ENCODE peak calls at places on chromosomes 4 and X, in five cellular contexts. K is GM23248, E is fibroblast of lung, A is astrocyte, G is IMR-90. Z is an unnamed sample.

GRCh38 chr4:38243385-38244053 is 283.3 kb downstream of the PTTG2 start:
- DNase-seq in A (peak; percentile 3), G (peak; percentile 1), E (peak; percentile 40), K (no peak), Z (no peak)

GRCh38 chrX:140439455-140439854 is 65.4 kb downstream of the SOX3 start:
- DNase-seq in A (peak; percentile 10), G (no peak), K (peak; percentile 21), E (no peak), Z (peak; percentile 92)

GRCh38 chrX:123682182-123682581 is 50.7 kb downstream of the THOC2 start:
- DNase-seq in E (no peak), K (no peak), A (no peak), G (no peak), Z (no peak)

GRCh38 chrX:46294234-46294633 is 251.0 kb downstream of the ZNF674 start:
- DNase-seq in A (peak; percentile 78), K (peak; percentile 35), G (no peak), E (no peak), Z (no peak)

GRCh38 chrX:132022115-132022862 is 813 bp upstream of the STK26 start:
- DNase-seq in E (peak; percentile 10), K (peak; percentile 8), G (no peak), A (no peak), Z (no peak)

GRCh38 chr4:157045507-157046127 is 30.3 kb upstream of the GLRB start:
- DNase-seq in A (peak; percentile 63), K (peak; percentile 77), G (peak; percentile 80), E (peak; percentile 84), Z (peak; percentile 54)

GRCh38 chr4:47071863-47072441 is 40.6 kb downstream of the GABRB1 start:
- DNase-seq in K (peak; percentile 3), A (peak; percentile 86), E (peak; percentile 86), G (peak; percentile 86), Z (no peak)

GRCh38 chr4:19300213-19300612 is 951.5 kb upstream of the SLIT2 start:
- DNase-seq in G (peak; percentile 73), A (peak; percentile 61), K (peak; percentile 71), E (peak; percentile 35), Z (no peak)

GRCh38 chr4:110615366-110616161 is 7.3 kb downstream of the PITX2 start:
- DNase-seq in E (no peak), G (no peak), K (no peak), A (no peak), Z (peak; percentile 91)

GRCh38 chr4:110613710-110614109 is 9.2 kb downstream of the PITX2 start:
- DNase-seq in G (no peak), K (no peak), E (no peak), A (no peak), Z (peak; percentile 66)

GRCh38 chr4:110616162-110617062 is 6.5 kb downstream of the PITX2 start:
- DNase-seq in G (no peak), A (no peak), E (no peak), K (no peak), Z (peak; percentile 79)

GRCh38 chr4:110614173-110614948 is 8.5 kb downstream of the PITX2 start:
- DNase-seq in G (no peak), K (no peak), E (no peak), A (no peak), Z (peak; percentile 97)

DNA sequence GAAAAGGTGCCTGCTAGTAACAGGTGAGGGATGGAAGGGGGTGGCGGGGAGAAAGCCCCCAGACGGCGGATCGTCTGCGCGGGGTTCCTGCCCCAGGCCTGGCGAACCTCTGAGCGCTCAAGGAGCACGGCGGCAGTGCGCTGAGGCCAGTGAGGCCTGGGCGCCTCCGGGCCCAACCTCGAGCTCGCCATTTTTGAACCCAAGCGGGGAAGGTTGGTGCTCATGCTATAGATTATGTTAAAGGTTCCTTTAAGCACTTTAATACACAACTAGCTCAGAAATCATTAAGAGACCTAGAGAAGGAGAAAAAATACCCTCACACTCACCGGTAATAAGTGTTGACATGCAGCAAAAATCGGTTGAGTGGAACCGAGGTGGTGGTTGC is 7.9 kb downstream of the PITX2 start:
- DNase-seq in E (no peak), G (no peak), K (no peak), A (no peak), Z (peak; percentile 75)
- H3K4me3 ChIP-seq in E (no peak overlapping the region), G (no peak overlapping the region), K (no peak overlapping the region), A (no peak overlapping the region), Z (peak overlapping the region; percentile 90)

GRCh38 chr4:152935661-152936445 is at the start of gene FHDC1:
- DNase-seq in K (peak; percentile 39), E (no peak), G (no peak), A (peak; percentile 19), Z (peak; percentile 97)
- H3K9ac ChIP-seq in K (peak within 1 kb of the TSS; percentile 46), E (peak within 1 kb of the TSS; percentile 6), G (no peak within 1 kb of the TSS), A (peak within 1 kb of the TSS; percentile 67), Z (peak within 1 kb of the TSS; percentile 63)

GRCh38 chr4:661856-662761 is 12.0 kb downstream of the ATP5ME start:
- DNase-seq in G (no peak), K (no peak), A (no peak), E (no peak), Z (no peak)

GRCh38 chr4:661231-661630 is 12.8 kb downstream of the ATP5ME start:
- DNase-seq in A (no peak), K (no peak), E (no peak), G (no peak), Z (no peak)

GRCh38 chr4:663438-664428 is 10.3 kb downstream of the ATP5ME start:
- DNase-seq in K (no peak), E (no peak), A (no peak), G (no peak), Z (peak; percentile 89)

GRCh38 chr4:664713-665231 is 9.3 kb downstream of the ATP5ME start:
- DNase-seq in E (no peak), K (no peak), G (no peak), A (no peak), Z (peak; percentile 36)

GRCh38 chr4:663046-663437 is 11.0 kb downstream of the ATP5ME start:
- DNase-seq in A (no peak), G (no peak), E (no peak), K (no peak), Z (no peak)
- H3K4me3 ChIP-seq in A (peak overlapping the region; percentile 39), G (no peak overlapping the region), E (no peak overlapping the region), K (no peak overlapping the region), Z (peak overlapping the region; percentile 70)

DNA sequence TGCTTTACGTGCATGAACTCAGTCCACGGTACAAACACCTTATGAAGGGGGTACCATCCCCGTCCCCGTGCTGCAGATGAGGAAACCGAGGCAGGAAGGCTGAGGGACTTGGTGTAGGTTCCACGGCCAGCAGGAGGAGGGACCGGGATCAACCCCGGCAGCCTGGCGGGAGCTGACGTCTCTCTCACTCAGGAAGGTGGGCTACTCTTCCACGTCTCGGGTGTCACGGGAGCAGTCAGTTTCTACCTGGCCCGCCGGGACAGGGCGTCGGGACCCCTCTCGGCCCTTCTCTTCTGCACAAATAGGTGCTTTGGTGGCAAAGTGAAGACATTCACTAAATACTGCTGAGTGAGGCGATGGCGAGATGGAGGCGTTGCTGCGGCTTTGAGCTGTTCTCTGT is 53.3 kb downstream of the ACOX3 start:
- DNase-seq in K (no peak), A (no peak), E (no peak), G (no peak), Z (no peak)
- H3K9ac ChIP-seq in K (no peak overlapping the region), A (no peak overlapping the region), E (no peak overlapping the region), G (no peak overlapping the region), Z (no peak overlapping the region)

Z was measured in endodermal cell.